ENCODE peak calls at places on chromosomes 16 and 17, in six cellular contexts. W is effector CD4-positive, alpha-beta T cell; V is D341Med; D is non-pigmented ciliary epithelial cell; T is stimulated activated CD4-positive, alpha-beta T cell treated with anti-CD3 and anti-CD28 coated beads, TNF-alpha, amount 100 ng/mL, for 1 hour; U is Peyer's patch. Q is an unnamed sample.

GRCh38 chr16:56726283-56726682 is 3.6 kb upstream of the NUP93 start:
- DNase-seq in W (no peak), V (no peak), D (no peak), T (no peak), U (no peak), Q (no peak)

GRCh38 chr17:77451271-77451893 is 310.6 kb downstream of the SEC14L1 start:
- DNase-seq in W (peak), V (peak), D (no peak), T (no peak), U (peak), Q (no peak)

GRCh38 chr17:22268214-22268911 is 576.0 kb downstream of the KCNJ18 start:
- DNase-seq in W (no peak), V (no peak), D (no peak), T (no peak), U (no peak), Q (no peak)

GRCh38 chr17:40522250-40522960 is 21.0 kb upstream of the TNS4 start:
- DNase-seq in W (no peak), V (no peak), D (no peak), T (no peak), U (no peak), Q (no peak)

GRCh38 chr16:5875416-5875815 is 777.8 kb upstream of the EEF2KMT start:
- DNase-seq in W (no peak), V (no peak), D (no peak), T (no peak), U (no peak), Q (no peak)

GRCh38 chr17:9371019-9371418 is 204.6 kb downstream of the STX8 start:
- DNase-seq in W (no peak), V (no peak), D (peak), T (no peak), U (no peak), Q (peak)

GRCh38 chr17:7606280-7606679 is 8.4 kb downstream of the FXR2 start:
- DNase-seq in W (no peak), V (no peak), D (no peak), T (no peak), U (no peak), Q (no peak)

GRCh38 chr17:5584971-5585794 is 874 bp upstream of the NLRP1 start:
- DNase-seq in W (no peak), V (no peak), D (peak), T (no peak), U (peak), Q (no peak)

GRCh38 chr17:56966277-56966676 is 5.4 kb upstream of the COIL start:
- DNase-seq in W (no peak), V (no peak), D (no peak), T (no peak), U (no peak), Q (no peak)

GRCh38 chr16:24993722-24994686 is 21.2 kb downstream of the ARHGAP17 start:
- DNase-seq in W (no peak), V (no peak), D (peak), T (no peak), U (no peak), Q (no peak)

GRCh38 chr17:48194097-48194550 is 86.6 kb downstream of the SNX11 start:
- DNase-seq in W (no peak), V (no peak), D (peak), T (no peak), U (no peak), Q (peak)

GRCh38 chr16:19463468-19464315 is 46.0 kb downstream of the TMC5 start:
- DNase-seq in W (no peak), V (no peak), D (no peak), T (no peak), U (no peak), Q (no peak)

GRCh38 chr16:34801875-34802274 is 1342.5 kb downstream of the TP53TG3F start:
- DNase-seq in W (no peak), V (peak), D (no peak), T (no peak), U (no peak), Q (no peak)

GRCh38 chr16:89392881-89393730 is 97.3 kb downstream of the ANKRD11 start:
- DNase-seq in W (no peak), V (no peak), D (no peak), T (no peak), U (no peak), Q (no peak)

GRCh38 chr17:56707312-56708219 is 114.1 kb downstream of the NOG start:
- DNase-seq in W (no peak), V (no peak), D (no peak), T (no peak), U (no peak), Q (peak)

Q was measured in HAP-1.